ENCODE peak calls at places on chromosome 18, in four cellular contexts. X is right cardiac atrium, P is Daoy, G is DMS 273 treated with DMSO at 0.1 percent for 48 hours. M is an unnamed sample.

GRCh38 chr18:63138469-63139340 is 180.9 kb downstream of the BCL2 start:
- DNase-seq in X (no peak), P (no peak), G (no peak), M (no peak)

GRCh38 chr18:69727912-69728572 is 219.6 kb downstream of the CD226 start:
- DNase-seq in X (no peak), P (no peak), G (no peak), M (no peak)

GRCh38 chr18:74598350-74599001 is 806 bp downstream of the ZNF407 start:
- DNase-seq in X (peak), P (peak), G (peak), M (peak)

GRCh38 chr18:741931-742512 is 29.6 kb upstream of the ENOSF1 start:
- DNase-seq in X (no peak), P (peak), G (peak), M (peak)

GRCh38 chr18:34114996-34115395 is 109.7 kb downstream of the NOL4 start:
- DNase-seq in X (no peak), P (peak), G (no peak), M (no peak)

GRCh38 chr18:50819727-50820378 is at the start of gene MRO:
- DNase-seq in X (peak), P (peak), G (peak), M (peak)

GRCh38 chr18:7000484-7001096 is 117.0 kb downstream of the LAMA1 start:
- DNase-seq in X (no peak), P (peak), G (no peak), M (peak)

GRCh38 chr18:75521808-75522207 is 94.3 kb upstream of the SMIM21 start:
- DNase-seq in X (no peak), P (no peak), G (no peak), M (no peak)

GRCh38 chr18:51340332-51340731 is 142.9 kb upstream of the MEX3C start:
- DNase-seq in X (no peak), P (no peak), G (no peak), M (no peak)

GRCh38 chr18:58649966-58650816 is 21.1 kb upstream of the MALT1 start:
- DNase-seq in X (no peak), P (peak), G (no peak), M (no peak)

GRCh38 chr18:4319738-4320677 is 135.1 kb downstream of the DLGAP1 start:
- DNase-seq in X (no peak), P (peak), G (no peak), M (no peak)

GRCh38 chr18:63318882-63319382 is 637 bp downstream of the BCL2 start:
- DNase-seq in X (no peak), P (no peak), G (no peak), M (no peak)

GRCh38 chr18:58847383-58848071 is 17.1 kb upstream of the ZNF532 start:
- DNase-seq in X (peak), P (no peak), G (no peak), M (peak)

GRCh38 chr18:64244571-64244970 is 95.7 kb upstream of the LINC00305 start:
- DNase-seq in X (no peak), P (no peak), G (no peak), M (no peak)

GRCh38 chr18:199214-199613 is 40.9 kb downstream of the USP14 start:
- DNase-seq in X (no peak), P (no peak), G (no peak), M (no peak)

GRCh38 chr18:274313-274712 is 6.5 kb upstream of the THOC1 start:
- DNase-seq in X (no peak), P (no peak), G (no peak), M (no peak)

GRCh38 chr18:63140997-63141776 is 178.4 kb downstream of the BCL2 start:
- DNase-seq in X (no peak), P (no peak), G (no peak), M (no peak)

GRCh38 chr18:10374615-10375295 is 79.7 kb upstream of the APCDD1 start:
- DNase-seq in X (no peak), P (no peak), G (no peak), M (peak)

GRCh38 chr18:8546677-8547076 is 62.6 kb upstream of the RAB12 start:
- DNase-seq in X (no peak), P (no peak), G (no peak), M (no peak)

GRCh38 chr18:63834471-63835113 is 52.9 kb upstream of the SERPINB2 start:
- DNase-seq in X (no peak), P (no peak), G (no peak), M (no peak)

GRCh38 chr18:68494802-68495560 is 219.9 kb downstream of the TMX3 start:
- DNase-seq in X (no peak), P (no peak), G (peak), M (peak)

GRCh38 chr18:22494771-22495170 is 77.1 kb upstream of the CTAGE1 start:
- DNase-seq in X (peak), P (no peak), G (no peak), M (no peak)

GRCh38 chr18:54223568-54224241 is 764 bp downstream of the MBD2 start:
- DNase-seq in X (peak), P (peak), G (peak), M (peak)

GRCh38 chr18:13362051-13362450 is 143.5 kb downstream of the LDLRAD4 start:
- DNase-seq in X (no peak), P (no peak), G (no peak), M (no peak)

GRCh38 chr18:77100751-77101355 is 31.7 kb downstream of the MBP start:
- DNase-seq in X (peak), P (peak), G (no peak), M (peak)

GRCh38 chr18:68263481-68263880 is 451.4 kb downstream of the TMX3 start:
- DNase-seq in X (no peak), P (no peak), G (no peak), M (peak)

GRCh38 chr18:70044626-70045025 is 97.0 kb upstream of the CD226 start:
- DNase-seq in X (no peak), P (peak), G (no peak), M (peak)

GRCh38 chr18:66495844-66496243 is 108.0 kb downstream of the CDH19 start:
- DNase-seq in X (peak), P (no peak), G (peak), M (peak)

GRCh38 chr18:44887227-44887631 is 206.5 kb downstream of the SETBP1 start:
- DNase-seq in X (no peak), P (peak), G (peak), M (peak)

GRCh38 chr18:78153362-78153761 is 826.3 kb upstream of the SALL3 start:
- DNase-seq in X (no peak), P (no peak), G (no peak), M (no peak)

GRCh38 chr18:21155443-21155842 is 43.8 kb upstream of the ROCK1 start:
- DNase-seq in X (no peak), P (no peak), G (no peak), M (no peak)

GRCh38 chr18:34595673-34596072 is 114.4 kb upstream of the DTNA start:
- DNase-seq in X (no peak), P (no peak), G (no peak), M (no peak)

GRCh38 chr18:11114653-11115052 is 34.7 kb downstream of the PIEZO2 start:
- DNase-seq in X (no peak), P (peak), G (no peak), M (no peak)

GRCh38 chr18:37476611-37477295 is 88.8 kb downstream of the CELF4 start:
- DNase-seq in X (no peak), P (no peak), G (no peak), M (no peak)